ENCODE peak calls at places on chromosome 13, in five cellular contexts. X is ascending aorta, S is Peyer's patch, U is adrenal gland, A is retinal pigment epithelial cell. H is an unnamed sample.

GRCh38 chr13:112774448-112774792 is 84.6 kb downstream of the ATP11A start:
- DNase-seq in U (no peak), A (no peak), X (no peak), S (no peak), H (no peak)

GRCh38 chr13:76854894-76855293 is 31.3 kb downstream of the KCTD12 start:
- DNase-seq in X (no peak), S (no peak), A (no peak), U (no peak), H (no peak)

GRCh38 chr13:50732712-50733111 is 110.8 kb downstream of the DLEU7 start:
- DNase-seq in A (no peak), U (no peak), S (no peak), X (no peak), H (no peak)

GRCh38 chr13:51258612-51259358 is 36.6 kb downstream of the FAM124A start:
- DNase-seq in U (no peak), S (no peak), X (no peak), A (no peak), H (no peak)

GRCh38 chr13:33258437-33259193 is 26.9 kb downstream of the STARD13 start:
- DNase-seq in A (peak), S (no peak), U (no peak), X (no peak), H (no peak)

GRCh38 chr13:45269204-45269603 is 68.4 kb upstream of the KCTD4 start:
- DNase-seq in U (no peak), A (no peak), S (no peak), X (no peak), H (no peak)

GRCh38 chr13:55613429-55614187 is 1527.1 kb upstream of the PRR20A start:
- DNase-seq in U (no peak), A (no peak), S (no peak), X (no peak), H (no peak)

GRCh38 chr13:21011378-21011777 is 50.0 kb downstream of the LATS2 start:
- DNase-seq in X (no peak), U (no peak), S (no peak), A (peak), H (no peak)

GRCh38 chr13:37868691-37869505 is 674 bp downstream of the TRPC4 start:
- DNase-seq in U (no peak), S (no peak), X (no peak), A (peak), H (no peak)

GRCh38 chr13:49649244-49649962 is 21.1 kb downstream of the ARL11 start:
- DNase-seq in A (no peak), U (no peak), X (no peak), S (no peak), H (no peak)

GRCh38 chr13:97189943-97190342 is 32.2 kb upstream of the MBNL2 start:
- DNase-seq in U (no peak), X (no peak), A (no peak), S (no peak), H (no peak)

GRCh38 chr13:77019756-77020155 is 7.2 kb downstream of the FBXL3 start:
- DNase-seq in A (no peak), X (no peak), S (no peak), U (no peak), H (no peak)

GRCh38 chr13:84980571-84980970 is 818.6 kb downstream of the SLITRK6 start:
- DNase-seq in A (no peak), S (no peak), X (no peak), U (no peak), H (no peak)
- TF ChIP-seq CTCF in A (no peak), S (no peak), X (no peak), U (no peak), H (no peak)

GRCh38 chr13:99969368-99969933 is 2.1 kb downstream of the ZIC5 start:
- DNase-seq in A (no peak), X (no peak), U (no peak), S (peak), H (no peak)
- H3K4me3 ChIP-seq in A (no peak), X (peak), U (peak), S (peak), H (no peak)

GRCh38 chr13:24110011-24110410 is 50.5 kb upstream of the SPATA13 start:
- DNase-seq in X (no peak), S (no peak), U (no peak), A (no peak), H (no peak)
- TF ChIP-seq CTCF in X (no peak), S (no peak), U (no peak), A (no peak), H (no peak)

GRCh38 chr13:80083516-80084085 is 257.3 kb downstream of the SPRY2 start:
- DNase-seq in U (no peak), A (no peak), X (no peak), S (no peak), H (no peak)
- H3K4me3 ChIP-seq in U (peak), A (peak), X (peak), S (no peak), H (no peak)

GRCh38 chr13:110089815-110090214 is 217.1 kb downstream of the COL4A1 start:
- DNase-seq in U (no peak), A (no peak), S (no peak), X (no peak), H (no peak)
- TF ChIP-seq CTCF in U (peak), A (peak), S (peak), X (no peak), H (peak)

DNA sequence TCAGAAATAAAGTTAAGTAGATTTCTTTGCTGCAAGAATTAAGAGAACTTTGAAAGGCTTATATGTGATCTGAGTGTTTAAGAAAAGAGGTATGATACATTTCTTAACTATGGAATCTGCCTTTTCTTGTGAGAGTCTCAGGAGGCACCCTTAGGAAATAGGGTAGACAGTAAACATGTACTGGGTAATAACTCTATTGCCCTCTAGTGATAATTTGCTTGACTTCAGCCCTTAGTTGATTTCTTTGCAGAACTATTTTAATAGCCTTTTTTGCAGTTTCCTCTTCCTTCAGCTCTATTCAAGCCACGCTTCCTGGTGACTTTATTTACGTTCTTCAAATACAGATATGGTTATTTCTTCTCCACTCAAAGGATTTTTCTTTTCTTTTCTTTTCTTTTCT is 37.0 kb upstream of the CCNA1 start:
- DNase-seq in X (no peak), U (no peak), A (no peak), S (no peak), H (no peak)
- H3K4me3 ChIP-seq in X (no peak), U (no peak), A (no peak), S (no peak), H (no peak)

GRCh38 chr13:40974460-40975407 is 44.4 kb downstream of the ELF1 start:
- DNase-seq in X (no peak), S (peak), U (peak), A (no peak), H (no peak)
- TF ChIP-seq CTCF in X (peak), S (peak), U (peak), A (peak), H (peak)

GRCh38 chr13:36344886-36345437 is 1.2 kb downstream of the SPART start:
- DNase-seq in U (peak), A (no peak), X (no peak), S (no peak), H (no peak)
- H3K4me3 ChIP-seq in U (peak), A (peak), X (peak), S (peak), H (peak)

GRCh38 chr13:104318121-104318520 is 1251.9 kb upstream of the SLC10A2 start:
- DNase-seq in X (no peak), U (no peak), A (no peak), S (no peak), H (no peak)
- TF ChIP-seq CTCF in X (no peak), U (peak), A (peak), S (no peak), H (no peak)